ENCODE peak calls at places on chromosome 15, in ten cellular contexts. K is GM23248, V is small intestine, B is body of pancreas, D is PC-3, I is neuronal stem cell, T is fibroblast of lung, R is hepatocyte, U is esophagus squamous epithelium, F is IMR-90. P is an unnamed sample. For H3K4me1, the result is how much of the 10 kb centered on the place peaks cover.

GRCh38 chr15:31254431-31255175 is 72.0 kb upstream of the KLF13 start:
- DNase-seq in U (no peak), D (peak), V (peak), I (no peak), R (peak), B (no peak), K (peak), F (peak), T (peak), P (no peak)

GRCh38 chr15:31799711-31800321 is 230.5 kb upstream of the CHRNA7 start:
- DNase-seq in D (peak), R (no peak), I (no peak), B (no peak), K (peak), V (no peak), U (no peak), T (no peak), F (no peak), P (peak)

GRCh38 chr15:70169147-70169546 is 71.4 kb upstream of the TLE3 start:
- DNase-seq in T (no peak), F (no peak), R (no peak), K (no peak), D (no peak), B (no peak), U (no peak), V (no peak), I (no peak), P (no peak)

GRCh38 chr15:38378162-38378560 is 75.8 kb upstream of the FAM98B start:
- DNase-seq in I (no peak), B (peak), K (peak), R (no peak), D (no peak), F (peak), V (no peak), T (peak), U (no peak), P (peak)

GRCh38 chr15:30882861-30883433 is 20.8 kb upstream of the FAN1 start:
- DNase-seq in I (no peak), V (no peak), F (no peak), K (no peak), B (no peak), D (no peak), U (no peak), T (no peak), R (no peak), P (no peak)

GRCh38 chr15:50463423-50464358 is 39.5 kb downstream of the USP8 start:
- DNase-seq in F (peak), R (no peak), I (no peak), D (no peak), V (no peak), T (peak), U (no peak), B (no peak), K (peak), P (no peak)

GRCh38 chr15:66982816-66983215 is 82.6 kb upstream of the SMAD3 start:
- DNase-seq in U (no peak), T (no peak), V (no peak), I (no peak), F (no peak), K (peak), D (no peak), R (no peak), B (no peak), P (no peak)

GRCh38 chr15:92020765-92021164 is 167.3 kb downstream of the SLCO3A1 start:
- DNase-seq in F (peak), B (no peak), D (no peak), T (peak), V (no peak), K (peak), R (no peak), I (no peak), U (no peak), P (no peak)

GRCh38 chr15:23912191-23912590 is 225.1 kb upstream of the NDN start:
- DNase-seq in V (no peak), U (no peak), K (no peak), R (peak), I (peak), D (no peak), F (no peak), B (peak), T (no peak), P (no peak)

GRCh38 chr15:100338247-100338646 is 3.5 kb downstream of the ADAMTS17 start:
- DNase-seq in D (no peak), U (no peak), F (no peak), T (no peak), I (no peak), B (no peak), K (no peak), V (no peak), R (no peak), P (no peak)

DNA sequence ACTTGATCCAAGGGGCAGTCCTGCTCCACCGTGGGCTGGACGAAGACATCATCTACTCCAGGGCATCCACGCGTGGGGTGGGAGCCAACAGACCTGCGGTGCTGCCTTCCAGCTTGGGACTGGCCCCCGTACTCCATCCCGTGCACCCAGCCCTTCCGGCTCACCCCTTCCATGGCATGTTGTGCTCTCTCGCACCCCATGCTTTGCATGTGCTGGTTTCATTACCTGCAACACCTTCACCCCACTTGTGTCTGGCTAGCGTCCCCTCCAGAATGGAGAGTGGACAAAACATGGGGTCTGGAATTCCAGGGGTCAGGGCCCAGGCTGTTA is 30.2 kb downstream of the SEMA7A start:
- DNase-seq in B (no peak), F (no peak), T (no peak), V (no peak), D (no peak), R (no peak), U (no peak), I (no peak), K (no peak), P (no peak)
- H3K4me1 ChIP-seq in B (under half), F (under half), T (under half), V (under half), D (half or more), R (under half), U (under half), I (under half), K (half or more), P (under half)

GRCh38 chr15:98881526-98882517 is 125.8 kb downstream of the PGPEP1L start:
- DNase-seq in I (no peak), K (peak), V (peak), D (peak), T (peak), B (peak), U (no peak), R (peak), F (peak), P (no peak)
- H3K4me3 ChIP-seq in I (no peak), K (no peak), V (no peak), D (no peak), T (no peak), B (no peak), U (no peak), R (no peak), F (no peak), P (no peak)

DNA sequence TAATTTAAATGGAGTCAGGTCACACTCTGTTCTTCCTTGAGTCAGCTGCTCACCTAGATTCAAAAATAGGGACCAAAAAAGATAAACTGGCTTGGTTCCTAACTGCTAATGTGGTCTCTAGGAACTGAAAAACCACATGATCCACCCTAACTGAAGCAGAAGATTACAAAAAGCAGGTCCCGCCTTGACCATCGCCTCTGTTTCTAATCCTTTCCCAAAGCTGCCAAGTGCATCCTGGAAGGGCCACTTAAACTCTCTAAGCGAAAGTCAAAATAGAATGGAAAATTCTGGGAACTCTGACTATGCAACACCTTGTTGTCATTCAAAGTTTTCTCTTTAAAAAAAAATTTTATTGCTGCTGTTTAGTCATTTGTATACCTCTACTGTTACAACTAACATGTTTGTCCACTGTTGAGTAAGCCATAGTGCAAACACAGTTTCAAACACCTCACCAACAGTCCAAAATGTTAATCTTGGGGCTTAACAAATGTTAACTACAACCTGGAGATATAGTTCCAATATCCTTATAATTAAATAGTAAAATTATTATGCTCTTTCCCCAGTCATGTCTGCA is 88.9 kb upstream of the THBS1 start:
- DNase-seq in B (no peak), V (no peak), F (no peak), I (no peak), R (no peak), U (no peak), T (no peak), K (no peak), D (peak), P (no peak)
- H3K27ac ChIP-seq in B (no peak), V (no peak), F (no peak), I (no peak), R (no peak), U (peak), T (no peak), K (no peak), D (peak), P (peak)

DNA sequence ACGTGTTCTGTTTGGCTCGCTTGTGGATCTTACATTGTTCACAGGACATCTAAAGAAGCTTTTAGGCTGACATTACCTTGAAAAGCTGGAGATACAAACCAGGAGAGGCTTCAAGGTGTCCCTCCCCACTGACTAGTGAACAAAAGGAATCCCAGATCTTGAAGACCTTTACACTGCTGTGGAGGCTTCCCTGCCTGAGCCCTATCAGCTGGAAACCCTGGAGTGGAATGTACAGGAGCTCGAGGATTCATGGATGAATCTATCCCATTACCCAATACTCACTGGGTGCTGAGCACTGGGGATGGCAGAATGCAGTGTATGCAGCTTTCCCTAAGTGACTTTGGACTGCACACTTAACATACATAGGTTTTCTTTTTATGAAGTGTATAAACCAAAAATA is 82.3 kb upstream of the MFGE8 start:
- DNase-seq in D (no peak), U (no peak), B (no peak), K (no peak), I (no peak), R (peak), F (peak), T (no peak), V (no peak), P (no peak)
- H3K4me1 ChIP-seq in D (under half), U (under half), B (under half), K (under half), I (under half), R (under half), F (under half), T (under half), V (under half), P (under half)